ENCODE peak calls at places on chromosomes 11 and 22, in seven cellular contexts. W, E, A, D, M, T and Q are unnamed samples.

GRCh38 chr11:69422645-69423044 is 58.8 kb upstream of the LINC01488 start:
- DNase-seq in W (no peak), E (no peak), A (no peak), D (no peak), M (peak), T (no peak), Q (no peak)

GRCh38 chr22:19970031-19970478 is 28.4 kb upstream of the TXNRD2 start:
- DNase-seq in W (no peak), E (no peak), A (no peak), D (no peak), M (no peak), T (no peak), Q (no peak)

GRCh38 chr11:7892751-7893356 is 38.2 kb downstream of the OR10A6 start:
- DNase-seq in W (no peak), E (peak), A (no peak), D (no peak), M (no peak), T (peak), Q (no peak)

GRCh38 chr11:62144641-62145255 is 20.9 kb downstream of the INCENP start:
- DNase-seq in W (no peak), E (no peak), A (no peak), D (no peak), M (peak), T (no peak), Q (no peak)

GRCh38 chr11:102950622-102951081 is 4.9 kb downstream of the MMP13 start:
- DNase-seq in W (no peak), E (no peak), A (no peak), D (no peak), M (no peak), T (no peak), Q (no peak)

GRCh38 chr11:68327586-68328370 is 15.4 kb downstream of the LRP5 start:
- DNase-seq in W (no peak), E (no peak), A (no peak), D (no peak), M (no peak), T (no peak), Q (no peak)

GRCh38 chr22:50236731-50237409 is 8.0 kb downstream of the TUBGCP6 start:
- DNase-seq in W (no peak), E (no peak), A (no peak), D (no peak), M (no peak), T (peak), Q (no peak)

GRCh38 chr11:103842795-103843194 is 193.6 kb upstream of the DDI1 start:
- DNase-seq in W (no peak), E (no peak), A (no peak), D (no peak), M (no peak), T (no peak), Q (no peak)

GRCh38 chr11:117538731-117539130 is 211.1 kb downstream of the CEP164 start:
- DNase-seq in W (no peak), E (no peak), A (no peak), D (no peak), M (no peak), T (no peak), Q (no peak)

GRCh38 chr22:47194476-47195155 is 432.2 kb downstream of the TBC1D22A start:
- DNase-seq in W (no peak), E (no peak), A (peak), D (no peak), M (peak), T (no peak), Q (no peak)

GRCh38 chr11:118435233-118435892 is 929 bp upstream of the KMT2A start:
- DNase-seq in W (no peak), E (peak), A (peak), D (peak), M (peak), T (peak), Q (peak)

GRCh38 chr22:35963237-35963810 is 65.3 kb downstream of the RBFOX2 start:
- DNase-seq in W (no peak), E (no peak), A (no peak), D (no peak), M (no peak), T (no peak), Q (no peak)

GRCh38 chr22:41524809-41525449 is 19.3 kb downstream of the POLR3H start:
- DNase-seq in W (peak), E (no peak), A (peak), D (peak), M (peak), T (peak), Q (no peak)

GRCh38 chr11:112016088-112016764 is 9.0 kb upstream of the DLAT start:
- DNase-seq in W (no peak), E (no peak), A (peak), D (no peak), M (no peak), T (no peak), Q (no peak)

GRCh38 chr11:112019066-112019465 is 6.1 kb upstream of the DLAT start:
- DNase-seq in W (no peak), E (no peak), A (no peak), D (no peak), M (no peak), T (no peak), Q (no peak)

GRCh38 chr11:112013501-112014164 is 11.6 kb upstream of the DLAT start:
- DNase-seq in W (no peak), E (no peak), A (no peak), D (no peak), M (no peak), T (no peak), Q (no peak)

GRCh38 chr11:112017538-112017937 is 7.7 kb upstream of the DLAT start:
- DNase-seq in W (no peak), E (no peak), A (no peak), D (no peak), M (no peak), T (no peak), Q (no peak)

GRCh38 chr11:112016765-112017356 is 8.3 kb upstream of the DLAT start:
- DNase-seq in W (no peak), E (no peak), A (no peak), D (no peak), M (no peak), T (no peak), Q (no peak)
- TF ChIP-seq POLR2AphosphoS5 in W (no peak), E (no peak), A (no peak), D (no peak), M (no peak), T (no peak), Q (no peak)

GRCh38 chr11:46237248-46238077 is 40.0 kb upstream of the CREB3L1 start:
- DNase-seq in W (peak), E (peak), A (peak), D (peak), M (peak), T (peak), Q (peak)
- TF ChIP-seq POLR2AphosphoS5 in W (no peak), E (peak), A (no peak), D (no peak), M (peak), T (no peak), Q (no peak)

GRCh38 chr22:23514317-23515038 is 65.6 kb downstream of the IGLL1 start:
- DNase-seq in W (no peak), E (no peak), A (no peak), D (no peak), M (no peak), T (peak), Q (no peak)
- TF ChIP-seq POLR2AphosphoS5 in W (no peak), E (no peak), A (no peak), D (no peak), M (no peak), T (no peak), Q (no peak)

GRCh38 chr22:27028093-27028492 is 370.7 kb downstream of the MIAT start:
- DNase-seq in W (no peak), E (no peak), A (no peak), D (no peak), M (no peak), T (no peak), Q (no peak)

GRCh38 chr22:27024982-27025381 is 367.6 kb downstream of the MIAT start:
- DNase-seq in W (no peak), E (no peak), A (no peak), D (no peak), M (no peak), T (peak), Q (no peak)

GRCh38 chr22:27022256-27022655 is 364.9 kb downstream of the MIAT start:
- DNase-seq in W (no peak), E (no peak), A (no peak), D (no peak), M (no peak), T (no peak), Q (no peak)

GRCh38 chr22:27019827-27020226 is 362.4 kb downstream of the MIAT start:
- DNase-seq in W (no peak), E (no peak), A (no peak), D (no peak), M (no peak), T (peak), Q (no peak)

GRCh38 chr22:27022741-27023373 is 365.5 kb downstream of the MIAT start:
- DNase-seq in W (no peak), E (no peak), A (no peak), D (no peak), M (no peak), T (peak), Q (no peak)
- TF ChIP-seq POLR2AphosphoS5 in W (no peak), E (no peak), A (no peak), D (no peak), M (no peak), T (no peak), Q (no peak)

GRCh38 chr11:108500169-108500568 is 2.0 kb upstream of the POGLUT3 start:
- DNase-seq in W (no peak), E (no peak), A (no peak), D (no peak), M (no peak), T (no peak), Q (no peak)

GRCh38 chr11:108496643-108497256 is 1.4 kb downstream of the POGLUT3 start:
- DNase-seq in W (no peak), E (no peak), A (no peak), D (no peak), M (no peak), T (no peak), Q (no peak)

GRCh38 chr11:108498816-108499408 is 728 bp upstream of the POGLUT3 start:
- DNase-seq in W (no peak), E (no peak), A (no peak), D (peak), M (no peak), T (peak), Q (no peak)

GRCh38 chr11:108497317-108498045 is 703 bp downstream of the POGLUT3 start:
- DNase-seq in W (peak), E (peak), A (peak), D (peak), M (peak), T (peak), Q (peak)

GRCh38 chr11:108498046-108498815 is at the start of gene POGLUT3:
- DNase-seq in W (peak), E (no peak), A (peak), D (peak), M (peak), T (peak), Q (peak)
- TF ChIP-seq POLR2AphosphoS5 in W (no peak), E (peak), A (no peak), D (no peak), M (peak), T (peak), Q (peak)

GRCh38 chr22:33785283-33785991 is 134.8 kb downstream of the LARGE1 start:
- DNase-seq in W (no peak), E (no peak), A (no peak), D (no peak), M (no peak), T (no peak), Q (no peak)
- TF ChIP-seq POLR2AphosphoS5 in W (no peak), E (no peak), A (no peak), D (peak), M (no peak), T (no peak), Q (no peak)

GRCh38 chr22:28822930-28823481 is 22.6 kb upstream of the XBP1 start:
- DNase-seq in W (no peak), E (no peak), A (no peak), D (peak), M (no peak), T (no peak), Q (peak)
- TF ChIP-seq POLR2AphosphoS5 in W (no peak), E (no peak), A (no peak), D (peak), M (no peak), T (no peak), Q (peak)

DNA sequence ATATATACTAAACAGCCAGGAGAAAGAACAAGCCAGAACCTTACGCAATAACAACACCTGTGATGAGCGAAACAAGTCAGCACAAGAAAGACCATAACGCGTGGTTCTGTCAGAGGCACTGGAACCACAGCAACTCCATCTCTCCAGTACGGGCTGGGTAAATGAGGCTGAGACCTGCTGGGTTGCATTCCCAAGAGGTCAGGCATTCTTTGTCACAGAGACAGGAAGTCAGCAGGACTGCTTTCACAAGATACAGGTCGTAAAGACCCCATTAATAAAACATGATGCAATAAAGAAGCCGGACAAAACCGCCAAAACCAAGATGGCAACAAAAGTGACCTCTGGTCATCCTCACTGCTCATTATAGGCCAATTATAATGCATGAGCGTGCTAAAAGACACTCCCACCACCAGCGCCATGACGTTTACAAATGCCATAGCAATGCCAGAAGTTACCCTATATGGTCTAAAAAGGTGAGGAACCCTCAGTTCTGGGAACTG is 21.7 kb downstream of the TPST2 start:
- DNase-seq in W (no peak), E (no peak), A (no peak), D (no peak), M (no peak), T (peak), Q (peak)
- TF ChIP-seq POLR2AphosphoS5 in W (no peak), E (no peak), A (no peak), D (no peak), M (no peak), T (no peak), Q (peak)

GRCh38 chr11:1559103-1559951 is 12.7 kb downstream of the DUSP8 start:
- DNase-seq in W (no peak), E (no peak), A (no peak), D (peak), M (peak), T (peak), Q (peak)
- TF ChIP-seq POLR2AphosphoS5 in W (no peak), E (no peak), A (no peak), D (peak), M (peak), T (no peak), Q (peak)